ENCODE peak calls at places on chromosome 22, in seven cellular contexts. One of them, this sample, is unnamed.

GRCh38 chr22:45200862-45201511 is 37.3 kb downstream of the NUP50 start:
- DNase-seq in activated effector memory CD4-positive, alpha-beta T cell treated with anti-CD3 and anti-CD28 coated beads, Interleukin-2, amount 50 U/mL, for 16 hours: no peak
- DNase-seq in GM20000: peak
- DNase-seq in activated CD4-positive, CD25-positive, alpha-beta regulatory T cell treated with anti-CD3 and anti-CD28 coated beads, Interleukin-2, amount 50 U/mL, for 16 hours: no peak
- DNase-seq in activated CD4-positive, alpha-beta T cell treated with anti-CD3 and anti-CD28 coated beads for 4 hours: no peak
- DNase-seq in naive thymus-derived CD8-positive, alpha-beta T cell: no peak
- DNase-seq in heart right ventricle: no peak
- DNase-seq in this sample: no peak

GRCh38 chr22:40855960-40856512 is 403 bp downstream of the ST13 start:
- DNase-seq in activated effector memory CD4-positive, alpha-beta T cell treated with anti-CD3 and anti-CD28 coated beads, Interleukin-2, amount 50 U/mL, for 16 hours: no peak
- DNase-seq in GM20000: peak
- DNase-seq in activated CD4-positive, CD25-positive, alpha-beta regulatory T cell treated with anti-CD3 and anti-CD28 coated beads, Interleukin-2, amount 50 U/mL, for 16 hours: no peak
- DNase-seq in activated CD4-positive, alpha-beta T cell treated with anti-CD3 and anti-CD28 coated beads for 4 hours: no peak
- DNase-seq in naive thymus-derived CD8-positive, alpha-beta T cell: peak
- DNase-seq in heart right ventricle: no peak
- DNase-seq in this sample: no peak

GRCh38 chr22:37491106-37491505 is 4.9 kb upstream of the MFNG start:
- DNase-seq in activated effector memory CD4-positive, alpha-beta T cell treated with anti-CD3 and anti-CD28 coated beads, Interleukin-2, amount 50 U/mL, for 16 hours: no peak
- DNase-seq in GM20000: no peak
- DNase-seq in activated CD4-positive, CD25-positive, alpha-beta regulatory T cell treated with anti-CD3 and anti-CD28 coated beads, Interleukin-2, amount 50 U/mL, for 16 hours: no peak
- DNase-seq in activated CD4-positive, alpha-beta T cell treated with anti-CD3 and anti-CD28 coated beads for 4 hours: no peak
- DNase-seq in naive thymus-derived CD8-positive, alpha-beta T cell: no peak
- DNase-seq in heart right ventricle: no peak
- DNase-seq in this sample: no peak

GRCh38 chr22:36056980-36057379 is 28.4 kb upstream of the RBFOX2 start:
- DNase-seq in activated effector memory CD4-positive, alpha-beta T cell treated with anti-CD3 and anti-CD28 coated beads, Interleukin-2, amount 50 U/mL, for 16 hours: no peak
- DNase-seq in GM20000: no peak
- DNase-seq in activated CD4-positive, CD25-positive, alpha-beta regulatory T cell treated with anti-CD3 and anti-CD28 coated beads, Interleukin-2, amount 50 U/mL, for 16 hours: no peak
- DNase-seq in activated CD4-positive, alpha-beta T cell treated with anti-CD3 and anti-CD28 coated beads for 4 hours: no peak
- DNase-seq in naive thymus-derived CD8-positive, alpha-beta T cell: no peak
- DNase-seq in heart right ventricle: no peak
- DNase-seq in this sample: no peak

GRCh38 chr22:47174671-47175111 is 412.2 kb downstream of the TBC1D22A start:
- DNase-seq in activated effector memory CD4-positive, alpha-beta T cell treated with anti-CD3 and anti-CD28 coated beads, Interleukin-2, amount 50 U/mL, for 16 hours: no peak
- DNase-seq in GM20000: no peak
- DNase-seq in activated CD4-positive, CD25-positive, alpha-beta regulatory T cell treated with anti-CD3 and anti-CD28 coated beads, Interleukin-2, amount 50 U/mL, for 16 hours: no peak
- DNase-seq in activated CD4-positive, alpha-beta T cell treated with anti-CD3 and anti-CD28 coated beads for 4 hours: no peak
- DNase-seq in naive thymus-derived CD8-positive, alpha-beta T cell: peak
- DNase-seq in heart right ventricle: peak
- DNase-seq in this sample: no peak

GRCh38 chr22:44697423-44698179 is 4.4 kb upstream of the PRR5 start:
- DNase-seq in activated effector memory CD4-positive, alpha-beta T cell treated with anti-CD3 and anti-CD28 coated beads, Interleukin-2, amount 50 U/mL, for 16 hours: peak
- DNase-seq in GM20000: peak
- DNase-seq in activated CD4-positive, CD25-positive, alpha-beta regulatory T cell treated with anti-CD3 and anti-CD28 coated beads, Interleukin-2, amount 50 U/mL, for 16 hours: peak
- DNase-seq in activated CD4-positive, alpha-beta T cell treated with anti-CD3 and anti-CD28 coated beads for 4 hours: peak
- DNase-seq in naive thymus-derived CD8-positive, alpha-beta T cell: peak
- DNase-seq in heart right ventricle: peak
- DNase-seq in this sample: peak

GRCh38 chr22:25488244-25489020 is 76.0 kb upstream of the GRK3 start:
- DNase-seq in activated effector memory CD4-positive, alpha-beta T cell treated with anti-CD3 and anti-CD28 coated beads, Interleukin-2, amount 50 U/mL, for 16 hours: peak
- DNase-seq in GM20000: no peak
- DNase-seq in activated CD4-positive, CD25-positive, alpha-beta regulatory T cell treated with anti-CD3 and anti-CD28 coated beads, Interleukin-2, amount 50 U/mL, for 16 hours: no peak
- DNase-seq in activated CD4-positive, alpha-beta T cell treated with anti-CD3 and anti-CD28 coated beads for 4 hours: peak
- DNase-seq in naive thymus-derived CD8-positive, alpha-beta T cell: no peak
- DNase-seq in heart right ventricle: peak
- DNase-seq in this sample: peak

GRCh38 chr22:45083659-45084305 is 74.0 kb upstream of the PHF21B start:
- DNase-seq in activated effector memory CD4-positive, alpha-beta T cell treated with anti-CD3 and anti-CD28 coated beads, Interleukin-2, amount 50 U/mL, for 16 hours: no peak
- DNase-seq in GM20000: no peak
- DNase-seq in activated CD4-positive, CD25-positive, alpha-beta regulatory T cell treated with anti-CD3 and anti-CD28 coated beads, Interleukin-2, amount 50 U/mL, for 16 hours: no peak
- DNase-seq in activated CD4-positive, alpha-beta T cell treated with anti-CD3 and anti-CD28 coated beads for 4 hours: no peak
- DNase-seq in naive thymus-derived CD8-positive, alpha-beta T cell: no peak
- DNase-seq in heart right ventricle: no peak
- DNase-seq in this sample: no peak

GRCh38 chr22:34105461-34106062 is 185.3 kb upstream of the LARGE1 start:
- DNase-seq in activated effector memory CD4-positive, alpha-beta T cell treated with anti-CD3 and anti-CD28 coated beads, Interleukin-2, amount 50 U/mL, for 16 hours: no peak
- DNase-seq in GM20000: peak
- DNase-seq in activated CD4-positive, CD25-positive, alpha-beta regulatory T cell treated with anti-CD3 and anti-CD28 coated beads, Interleukin-2, amount 50 U/mL, for 16 hours: no peak
- DNase-seq in activated CD4-positive, alpha-beta T cell treated with anti-CD3 and anti-CD28 coated beads for 4 hours: no peak
- DNase-seq in naive thymus-derived CD8-positive, alpha-beta T cell: no peak
- DNase-seq in heart right ventricle: peak
- DNase-seq in this sample: peak

GRCh38 chr22:34781676-34782075 is 284.3 kb upstream of the ISX start:
- DNase-seq in activated effector memory CD4-positive, alpha-beta T cell treated with anti-CD3 and anti-CD28 coated beads, Interleukin-2, amount 50 U/mL, for 16 hours: no peak
- DNase-seq in GM20000: no peak
- DNase-seq in activated CD4-positive, CD25-positive, alpha-beta regulatory T cell treated with anti-CD3 and anti-CD28 coated beads, Interleukin-2, amount 50 U/mL, for 16 hours: no peak
- DNase-seq in activated CD4-positive, alpha-beta T cell treated with anti-CD3 and anti-CD28 coated beads for 4 hours: no peak
- DNase-seq in naive thymus-derived CD8-positive, alpha-beta T cell: no peak
- DNase-seq in heart right ventricle: no peak
- DNase-seq in this sample: no peak

GRCh38 chr22:20956258-20957117 is 10.6 kb upstream of the AIFM3 start:
- DNase-seq in activated effector memory CD4-positive, alpha-beta T cell treated with anti-CD3 and anti-CD28 coated beads, Interleukin-2, amount 50 U/mL, for 16 hours: no peak
- DNase-seq in GM20000: no peak
- DNase-seq in activated CD4-positive, CD25-positive, alpha-beta regulatory T cell treated with anti-CD3 and anti-CD28 coated beads, Interleukin-2, amount 50 U/mL, for 16 hours: no peak
- DNase-seq in activated CD4-positive, alpha-beta T cell treated with anti-CD3 and anti-CD28 coated beads for 4 hours: no peak
- DNase-seq in naive thymus-derived CD8-positive, alpha-beta T cell: no peak
- DNase-seq in heart right ventricle: no peak
- DNase-seq in this sample: no peak

GRCh38 chr22:35037089-35037488 is 28.9 kb upstream of the ISX start:
- DNase-seq in activated effector memory CD4-positive, alpha-beta T cell treated with anti-CD3 and anti-CD28 coated beads, Interleukin-2, amount 50 U/mL, for 16 hours: no peak
- DNase-seq in GM20000: no peak
- DNase-seq in activated CD4-positive, CD25-positive, alpha-beta regulatory T cell treated with anti-CD3 and anti-CD28 coated beads, Interleukin-2, amount 50 U/mL, for 16 hours: no peak
- DNase-seq in activated CD4-positive, alpha-beta T cell treated with anti-CD3 and anti-CD28 coated beads for 4 hours: no peak
- DNase-seq in naive thymus-derived CD8-positive, alpha-beta T cell: no peak
- DNase-seq in heart right ventricle: no peak
- DNase-seq in this sample: no peak

GRCh38 chr22:42962295-42963230 is 52.4 kb downstream of the PACSIN2 start:
- DNase-seq in activated effector memory CD4-positive, alpha-beta T cell treated with anti-CD3 and anti-CD28 coated beads, Interleukin-2, amount 50 U/mL, for 16 hours: no peak
- DNase-seq in GM20000: no peak
- DNase-seq in activated CD4-positive, CD25-positive, alpha-beta regulatory T cell treated with anti-CD3 and anti-CD28 coated beads, Interleukin-2, amount 50 U/mL, for 16 hours: no peak
- DNase-seq in activated CD4-positive, alpha-beta T cell treated with anti-CD3 and anti-CD28 coated beads for 4 hours: no peak
- DNase-seq in naive thymus-derived CD8-positive, alpha-beta T cell: no peak
- DNase-seq in heart right ventricle: no peak
- DNase-seq in this sample: peak

GRCh38 chr22:47570851-47571250 is 808.4 kb downstream of the TBC1D22A start:
- DNase-seq in activated effector memory CD4-positive, alpha-beta T cell treated with anti-CD3 and anti-CD28 coated beads, Interleukin-2, amount 50 U/mL, for 16 hours: no peak
- DNase-seq in GM20000: no peak
- DNase-seq in activated CD4-positive, CD25-positive, alpha-beta regulatory T cell treated with anti-CD3 and anti-CD28 coated beads, Interleukin-2, amount 50 U/mL, for 16 hours: no peak
- DNase-seq in activated CD4-positive, alpha-beta T cell treated with anti-CD3 and anti-CD28 coated beads for 4 hours: no peak
- DNase-seq in naive thymus-derived CD8-positive, alpha-beta T cell: no peak
- DNase-seq in heart right ventricle: no peak
- DNase-seq in this sample: no peak

GRCh38 chr22:33023119-33023827 is 34.9 kb downstream of the SYN3 start:
- DNase-seq in activated effector memory CD4-positive, alpha-beta T cell treated with anti-CD3 and anti-CD28 coated beads, Interleukin-2, amount 50 U/mL, for 16 hours: no peak
- DNase-seq in GM20000: no peak
- DNase-seq in activated CD4-positive, CD25-positive, alpha-beta regulatory T cell treated with anti-CD3 and anti-CD28 coated beads, Interleukin-2, amount 50 U/mL, for 16 hours: no peak
- DNase-seq in activated CD4-positive, alpha-beta T cell treated with anti-CD3 and anti-CD28 coated beads for 4 hours: no peak
- DNase-seq in naive thymus-derived CD8-positive, alpha-beta T cell: no peak
- DNase-seq in heart right ventricle: no peak
- DNase-seq in this sample: no peak

GRCh38 chr22:44758354-44758969 is 6.1 kb downstream of the ARHGAP8 start:
- DNase-seq in activated effector memory CD4-positive, alpha-beta T cell treated with anti-CD3 and anti-CD28 coated beads, Interleukin-2, amount 50 U/mL, for 16 hours: no peak
- DNase-seq in GM20000: no peak
- DNase-seq in activated CD4-positive, CD25-positive, alpha-beta regulatory T cell treated with anti-CD3 and anti-CD28 coated beads, Interleukin-2, amount 50 U/mL, for 16 hours: no peak
- DNase-seq in activated CD4-positive, alpha-beta T cell treated with anti-CD3 and anti-CD28 coated beads for 4 hours: no peak
- DNase-seq in naive thymus-derived CD8-positive, alpha-beta T cell: no peak
- DNase-seq in heart right ventricle: no peak
- DNase-seq in this sample: no peak

GRCh38 chr22:23591203-23591791 is 11.2 kb upstream of the IGLL1 start:
- DNase-seq in activated effector memory CD4-positive, alpha-beta T cell treated with anti-CD3 and anti-CD28 coated beads, Interleukin-2, amount 50 U/mL, for 16 hours: peak
- DNase-seq in GM20000: peak
- DNase-seq in activated CD4-positive, CD25-positive, alpha-beta regulatory T cell treated with anti-CD3 and anti-CD28 coated beads, Interleukin-2, amount 50 U/mL, for 16 hours: peak
- DNase-seq in activated CD4-positive, alpha-beta T cell treated with anti-CD3 and anti-CD28 coated beads for 4 hours: peak
- DNase-seq in naive thymus-derived CD8-positive, alpha-beta T cell: peak
- DNase-seq in heart right ventricle: peak
- DNase-seq in this sample: peak

GRCh38 chr22:23402275-23403151 is 177.6 kb downstream of the IGLL1 start:
- DNase-seq in activated effector memory CD4-positive, alpha-beta T cell treated with anti-CD3 and anti-CD28 coated beads, Interleukin-2, amount 50 U/mL, for 16 hours: peak
- DNase-seq in GM20000: peak
- DNase-seq in activated CD4-positive, CD25-positive, alpha-beta regulatory T cell treated with anti-CD3 and anti-CD28 coated beads, Interleukin-2, amount 50 U/mL, for 16 hours: no peak
- DNase-seq in activated CD4-positive, alpha-beta T cell treated with anti-CD3 and anti-CD28 coated beads for 4 hours: peak
- DNase-seq in naive thymus-derived CD8-positive, alpha-beta T cell: peak
- DNase-seq in heart right ventricle: peak
- DNase-seq in this sample: peak

GRCh38 chr22:38921126-38921525 is 36.3 kb upstream of the APOBEC3A start:
- DNase-seq in activated effector memory CD4-positive, alpha-beta T cell treated with anti-CD3 and anti-CD28 coated beads, Interleukin-2, amount 50 U/mL, for 16 hours: no peak
- DNase-seq in GM20000: no peak
- DNase-seq in activated CD4-positive, CD25-positive, alpha-beta regulatory T cell treated with anti-CD3 and anti-CD28 coated beads, Interleukin-2, amount 50 U/mL, for 16 hours: no peak
- DNase-seq in activated CD4-positive, alpha-beta T cell treated with anti-CD3 and anti-CD28 coated beads for 4 hours: no peak
- DNase-seq in naive thymus-derived CD8-positive, alpha-beta T cell: no peak
- DNase-seq in heart right ventricle: no peak
- DNase-seq in this sample: peak

GRCh38 chr22:50454556-50455075 is 20.2 kb downstream of the SBF1 start:
- DNase-seq in activated effector memory CD4-positive, alpha-beta T cell treated with anti-CD3 and anti-CD28 coated beads, Interleukin-2, amount 50 U/mL, for 16 hours: no peak
- DNase-seq in GM20000: no peak
- DNase-seq in activated CD4-positive, CD25-positive, alpha-beta regulatory T cell treated with anti-CD3 and anti-CD28 coated beads, Interleukin-2, amount 50 U/mL, for 16 hours: no peak
- DNase-seq in activated CD4-positive, alpha-beta T cell treated with anti-CD3 and anti-CD28 coated beads for 4 hours: no peak
- DNase-seq in naive thymus-derived CD8-positive, alpha-beta T cell: no peak
- DNase-seq in heart right ventricle: no peak
- DNase-seq in this sample: no peak

GRCh38 chr22:19765477-19766234 is 5.1 kb downstream of the TBX1 start:
- DNase-seq in activated effector memory CD4-positive, alpha-beta T cell treated with anti-CD3 and anti-CD28 coated beads, Interleukin-2, amount 50 U/mL, for 16 hours: peak
- DNase-seq in GM20000: peak
- DNase-seq in activated CD4-positive, CD25-positive, alpha-beta regulatory T cell treated with anti-CD3 and anti-CD28 coated beads, Interleukin-2, amount 50 U/mL, for 16 hours: no peak
- DNase-seq in activated CD4-positive, alpha-beta T cell treated with anti-CD3 and anti-CD28 coated beads for 4 hours: no peak
- DNase-seq in naive thymus-derived CD8-positive, alpha-beta T cell: no peak
- DNase-seq in heart right ventricle: peak
- DNase-seq in this sample: peak

GRCh38 chr22:32618461-32619140 is 144.0 kb downstream of the FBXO7 start:
- DNase-seq in activated effector memory CD4-positive, alpha-beta T cell treated with anti-CD3 and anti-CD28 coated beads, Interleukin-2, amount 50 U/mL, for 16 hours: no peak
- DNase-seq in GM20000: no peak
- DNase-seq in activated CD4-positive, CD25-positive, alpha-beta regulatory T cell treated with anti-CD3 and anti-CD28 coated beads, Interleukin-2, amount 50 U/mL, for 16 hours: no peak
- DNase-seq in activated CD4-positive, alpha-beta T cell treated with anti-CD3 and anti-CD28 coated beads for 4 hours: no peak
- DNase-seq in naive thymus-derived CD8-positive, alpha-beta T cell: no peak
- DNase-seq in heart right ventricle: no peak
- DNase-seq in this sample: peak